ENCODE peak calls at places on chromosomes 16 and 17, in four cellular contexts. X, K, C and F are unnamed samples.

GRCh38 chr17:42094375-42095069 is 3.8 kb downstream of the ZNF385C start:
- DNase-seq in C (no peak), K (no peak), X (no peak), F (no peak)

GRCh38 chr17:47311420-47311819 is 12.3 kb upstream of the EFCAB13 start:
- DNase-seq in C (no peak), K (no peak), X (no peak), F (no peak)

GRCh38 chr17:7704601-7705268 is at the start of gene EFNB3:
- DNase-seq in C (no peak), K (peak), X (no peak), F (no peak)

GRCh38 chr17:35788504-35788998 is 6.9 kb downstream of the MMP28 start:
- DNase-seq in C (no peak), X (peak), K (no peak), F (no peak)

GRCh38 chr17:78774956-78775571 is 7.0 kb downstream of the CYTH1 start:
- DNase-seq in C (no peak), X (no peak), K (no peak), F (no peak)

GRCh38 chr17:34059423-34060220 is 195.5 kb upstream of the CCL2 start:
- DNase-seq in K (no peak), C (no peak), X (no peak), F (no peak)

GRCh38 chr16:53080345-53081031 is 25.7 kb downstream of the CHD9 start:
- DNase-seq in X (peak), K (peak), C (no peak), F (peak)

GRCh38 chr17:13014801-13015200 is 3.0 kb downstream of the ELAC2 start:
- DNase-seq in X (no peak), C (no peak), K (no peak), F (no peak)

GRCh38 chr16:959232-960040 is 11.3 kb downstream of the LMF1 start:
- DNase-seq in C (no peak), K (no peak), X (no peak), F (no peak)

GRCh38 chr17:80655588-80655987 is 111.0 kb downstream of the RPTOR start:
- DNase-seq in K (no peak), C (no peak), X (peak), F (no peak)

GRCh38 chr17:61409301-61410099 is 9.9 kb downstream of the TBX2 start:
- DNase-seq in X (peak), C (peak), K (peak), F (peak)

GRCh38 chr16:82078125-82078524 is 43.1 kb downstream of the HSD17B2 start:
- DNase-seq in X (no peak), K (no peak), C (no peak), F (no peak)

GRCh38 chr16:15708096-15708495 is 58.1 kb downstream of the NDE1 start:
- DNase-seq in X (no peak), C (no peak), K (no peak), F (peak)

GRCh38 chr16:57516773-57517172 is 19.6 kb downstream of the CCDC102A start:
- DNase-seq in C (no peak), X (no peak), K (no peak), F (no peak)

GRCh38 chr17:4234406-4234805 is 29.4 kb downstream of the ANKFY1 start:
- DNase-seq in K (no peak), X (no peak), C (no peak), F (no peak)

GRCh38 chr17:69357701-69358100 is 30.8 kb upstream of the ABCA5 start:
- DNase-seq in C (no peak), X (no peak), K (no peak), F (no peak)

GRCh38 chr17:80920406-80920805 is 71.2 kb upstream of the CHMP6 start:
- DNase-seq in X (peak), C (no peak), K (peak), F (no peak)

GRCh38 chr16:85082553-85083050 is 29.7 kb downstream of the CIBAR2 start:
- DNase-seq in X (no peak), K (no peak), C (no peak), F (no peak)

GRCh38 chr16:17246577-17246885 is 224.2 kb downstream of the XYLT1 start:
- DNase-seq in K (no peak), C (no peak), X (no peak), F (no peak)

GRCh38 chr17:57302690-57303089 is 46.4 kb downstream of the MSI2 start:
- DNase-seq in X (no peak), C (no peak), K (no peak), F (no peak)

GRCh38 chr16:24775455-24775854 is 46.0 kb downstream of the TNRC6A start:
- DNase-seq in C (no peak), K (no peak), X (no peak), F (no peak)

GRCh38 chr16:81547194-81547918 is 102.7 kb downstream of the CMIP start:
- DNase-seq in X (no peak), C (no peak), K (no peak), F (no peak)

GRCh38 chr17:45040459-45040858 is 11.0 kb downstream of the DCAKD start:
- DNase-seq in X (no peak), K (no peak), C (no peak), F (no peak)

GRCh38 chr17:78499715-78500540 is 77.3 kb downstream of the DNAH17 start:
- DNase-seq in X (no peak), K (no peak), C (no peak), F (no peak)

GRCh38 chr16:620700-621525 is 9.9 kb upstream of the WFIKKN1 start:
- DNase-seq in C (no peak), X (no peak), K (no peak), F (peak)

GRCh38 chr16:29994613-29995329 is 646 bp downstream of the HIRIP3 start:
- DNase-seq in C (peak), X (peak), K (no peak), F (peak)

GRCh38 chr16:86575754-86576557 is 2.4 kb upstream of the FOXL1 start:
- DNase-seq in C (peak), K (no peak), X (peak), F (no peak)

GRCh38 chr17:13671341-13671740 is 69.6 kb upstream of the HS3ST3A1 start:
- DNase-seq in K (no peak), X (no peak), C (no peak), F (no peak)

GRCh38 chr16:70375636-70376611 is 29.2 kb downstream of the DDX19A start:
- DNase-seq in X (no peak), C (no peak), K (no peak), F (no peak)

GRCh38 chr17:58667934-58668597 is 23.8 kb downstream of the TEX14 start:
- DNase-seq in K (no peak), C (no peak), X (peak), F (no peak)

GRCh38 chr17:71709271-71709670 is 411.5 kb upstream of the SOX9 start:
- DNase-seq in C (no peak), X (no peak), K (no peak), F (no peak)

GRCh38 chr17:42347198-42347597 is 41.0 kb downstream of the STAT3 start:
- DNase-seq in K (no peak), C (no peak), X (peak), F (peak)

GRCh38 chr16:50815382-50815781 is 73.5 kb downstream of the CYLD start:
- DNase-seq in K (no peak), C (no peak), X (no peak), F (no peak)

GRCh38 chr16:46932802-46933201 is 40.7 kb downstream of the DNAJA2 start:
- DNase-seq in K (no peak), C (no peak), X (no peak), F (no peak)